ENCODE peak calls at places on chromosomes 3 and 15, in five cellular contexts. One of them, this sample, is unnamed.

GRCh38 chr3:23644741-23645140 is 161.0 kb upstream of the UBE2E1 start:
- DNase-seq in adrenal gland: no peak
- DNase-seq in dorsolateral prefrontal cortex: no peak
- DNase-seq in uterus: no peak
- DNase-seq in A549: no peak
- DNase-seq in this sample: no peak

GRCh38 chr15:52658955-52659354 is 20.2 kb downstream of the ATOSA start:
- DNase-seq in adrenal gland: no peak
- DNase-seq in dorsolateral prefrontal cortex: no peak
- DNase-seq in uterus: no peak
- DNase-seq in A549: no peak
- DNase-seq in this sample: no peak

GRCh38 chr3:134905647-134905935 is 110.5 kb downstream of the EPHB1 start:
- DNase-seq in adrenal gland: no peak
- DNase-seq in dorsolateral prefrontal cortex: no peak
- DNase-seq in uterus: no peak
- DNase-seq in A549: no peak
- DNase-seq in this sample: no peak

GRCh38 chr3:175255698-175256097 is 396.6 kb downstream of the NAALADL2 start:
- DNase-seq in adrenal gland: no peak
- DNase-seq in dorsolateral prefrontal cortex: no peak
- DNase-seq in uterus: no peak
- DNase-seq in A549: peak
- DNase-seq in this sample: no peak

GRCh38 chr15:79049416-79049815 is 41.2 kb downstream of the RASGRF1 start:
- DNase-seq in adrenal gland: no peak
- DNase-seq in dorsolateral prefrontal cortex: no peak
- DNase-seq in uterus: no peak
- DNase-seq in A549: no peak
- DNase-seq in this sample: no peak

GRCh38 chr15:89409993-89410767 is 75.6 kb upstream of the POLG start:
- DNase-seq in adrenal gland: no peak
- DNase-seq in dorsolateral prefrontal cortex: no peak
- DNase-seq in uterus: no peak
- DNase-seq in A549: no peak
- DNase-seq in this sample: no peak

GRCh38 chr15:62658498-62658897 is 384.0 kb upstream of the TPM1 start:
- DNase-seq in adrenal gland: no peak
- DNase-seq in dorsolateral prefrontal cortex: peak
- DNase-seq in uterus: no peak
- DNase-seq in A549: no peak
- DNase-seq in this sample: no peak

GRCh38 chr3:110815008-110815583 is 256.5 kb upstream of the NECTIN3 start:
- DNase-seq in adrenal gland: no peak
- DNase-seq in dorsolateral prefrontal cortex: no peak
- DNase-seq in uterus: no peak
- DNase-seq in A549: peak
- DNase-seq in this sample: peak

GRCh38 chr15:47066386-47066785 is 650.9 kb upstream of the SEMA6D start:
- DNase-seq in adrenal gland: no peak
- DNase-seq in dorsolateral prefrontal cortex: no peak
- DNase-seq in uterus: no peak
- DNase-seq in A549: no peak
- DNase-seq in this sample: no peak

GRCh38 chr15:77650285-77650684 is 17.6 kb upstream of the LINGO1 start:
- DNase-seq in adrenal gland: no peak
- DNase-seq in dorsolateral prefrontal cortex: no peak
- DNase-seq in uterus: no peak
- DNase-seq in A549: peak
- DNase-seq in this sample: no peak

GRCh38 chr3:176147251-176147650 is 1050.0 kb downstream of the TBL1XR1 start:
- DNase-seq in adrenal gland: no peak
- DNase-seq in dorsolateral prefrontal cortex: peak
- DNase-seq in uterus: no peak
- DNase-seq in A549: no peak
- DNase-seq in this sample: no peak

GRCh38 chr3:6737223-6737994 is 123.5 kb upstream of the GRM7 start:
- DNase-seq in adrenal gland: no peak
- DNase-seq in dorsolateral prefrontal cortex: no peak
- DNase-seq in uterus: no peak
- DNase-seq in A549: no peak
- DNase-seq in this sample: no peak

GRCh38 chr3:33624756-33625155 is 93.3 kb downstream of the CLASP2 start:
- DNase-seq in adrenal gland: no peak
- DNase-seq in dorsolateral prefrontal cortex: no peak
- DNase-seq in uterus: no peak
- DNase-seq in A549: no peak
- DNase-seq in this sample: no peak

GRCh38 chr15:52383100-52383588 is 87.5 kb upstream of the MYO5C start:
- DNase-seq in adrenal gland: no peak
- DNase-seq in dorsolateral prefrontal cortex: no peak
- DNase-seq in uterus: no peak
- DNase-seq in A549: no peak
- DNase-seq in this sample: no peak

GRCh38 chr15:101014921-101015841 is 96.0 kb downstream of the LRRK1 start:
- DNase-seq in adrenal gland: peak
- DNase-seq in dorsolateral prefrontal cortex: peak
- DNase-seq in uterus: peak
- DNase-seq in A549: peak
- DNase-seq in this sample: peak

GRCh38 chr3:143302638-143303171 is 183.1 kb downstream of the CHST2 start:
- DNase-seq in adrenal gland: peak
- DNase-seq in dorsolateral prefrontal cortex: peak
- DNase-seq in uterus: peak
- DNase-seq in A549: peak
- DNase-seq in this sample: peak

GRCh38 chr15:78209646-78210348 is 24.6 kb downstream of the ACSBG1 start:
- DNase-seq in adrenal gland: peak
- DNase-seq in dorsolateral prefrontal cortex: no peak
- DNase-seq in uterus: no peak
- DNase-seq in A549: no peak
- DNase-seq in this sample: no peak

GRCh38 chr15:34354286-34354685 is 11.2 kb downstream of the NUTM1 start:
- DNase-seq in adrenal gland: no peak
- DNase-seq in dorsolateral prefrontal cortex: no peak
- DNase-seq in uterus: no peak
- DNase-seq in A549: no peak
- DNase-seq in this sample: no peak

GRCh38 chr3:155015776-155016451 is 64.2 kb upstream of the MME start:
- DNase-seq in adrenal gland: no peak
- DNase-seq in dorsolateral prefrontal cortex: no peak
- DNase-seq in uterus: no peak
- DNase-seq in A549: no peak
- DNase-seq in this sample: no peak

GRCh38 chr3:133023301-133023830 is 14.8 kb upstream of the TMEM108 start:
- DNase-seq in adrenal gland: no peak
- DNase-seq in dorsolateral prefrontal cortex: no peak
- DNase-seq in uterus: no peak
- DNase-seq in A549: no peak
- DNase-seq in this sample: no peak

GRCh38 chr3:31247850-31248618 is 284.7 kb upstream of the STT3B start:
- DNase-seq in adrenal gland: no peak
- DNase-seq in dorsolateral prefrontal cortex: no peak
- DNase-seq in uterus: no peak
- DNase-seq in A549: no peak
- DNase-seq in this sample: no peak

GRCh38 chr15:101490408-101490891 is 943 bp upstream of the PCSK6 start:
- DNase-seq in adrenal gland: no peak
- DNase-seq in dorsolateral prefrontal cortex: peak
- DNase-seq in uterus: no peak
- DNase-seq in A549: no peak
- DNase-seq in this sample: no peak

GRCh38 chr3:16090013-16090412 is 84.5 kb upstream of the GALNT15 start:
- DNase-seq in adrenal gland: no peak
- DNase-seq in dorsolateral prefrontal cortex: no peak
- DNase-seq in uterus: no peak
- DNase-seq in A549: peak
- DNase-seq in this sample: peak

GRCh38 chr3:171320721-171321120 is 139.5 kb downstream of the TNIK start:
- DNase-seq in adrenal gland: no peak
- DNase-seq in dorsolateral prefrontal cortex: no peak
- DNase-seq in uterus: no peak
- DNase-seq in A549: no peak
- DNase-seq in this sample: no peak

GRCh38 chr3:149605902-149606301 is 51.9 kb downstream of the WWTR1 start:
- DNase-seq in adrenal gland: no peak
- DNase-seq in dorsolateral prefrontal cortex: no peak
- DNase-seq in uterus: no peak
- DNase-seq in A549: peak
- DNase-seq in this sample: peak

GRCh38 chr15:95812491-95812890 is 518.0 kb upstream of the NR2F2 start:
- DNase-seq in adrenal gland: no peak
- DNase-seq in dorsolateral prefrontal cortex: no peak
- DNase-seq in uterus: no peak
- DNase-seq in A549: no peak
- DNase-seq in this sample: no peak

GRCh38 chr3:124298951-124299350 is 307.0 kb upstream of the ROPN1 start:
- DNase-seq in adrenal gland: peak
- DNase-seq in dorsolateral prefrontal cortex: no peak
- DNase-seq in uterus: no peak
- DNase-seq in A549: no peak
- DNase-seq in this sample: no peak

GRCh38 chr3:181719298-181719859 is 7.7 kb downstream of the SOX2 start:
- DNase-seq in adrenal gland: no peak
- DNase-seq in dorsolateral prefrontal cortex: no peak
- DNase-seq in uterus: no peak
- DNase-seq in A549: no peak
- DNase-seq in this sample: no peak

GRCh38 chr3:195811756-195812155 is at the start of gene MUC4:
- DNase-seq in adrenal gland: no peak
- DNase-seq in dorsolateral prefrontal cortex: no peak
- DNase-seq in uterus: no peak
- DNase-seq in A549: no peak
- DNase-seq in this sample: no peak

GRCh38 chr3:161171639-161172552 is 49.2 kb upstream of the NMD3 start:
- DNase-seq in adrenal gland: no peak
- DNase-seq in dorsolateral prefrontal cortex: no peak
- DNase-seq in uterus: no peak
- DNase-seq in A549: peak
- DNase-seq in this sample: no peak
- TF ChIP-seq CTCF in adrenal gland: no peak
- TF ChIP-seq CTCF in dorsolateral prefrontal cortex: no peak
- TF ChIP-seq CTCF in uterus: no peak
- TF ChIP-seq CTCF in A549: no peak
- TF ChIP-seq CTCF in this sample: peak

DNA sequence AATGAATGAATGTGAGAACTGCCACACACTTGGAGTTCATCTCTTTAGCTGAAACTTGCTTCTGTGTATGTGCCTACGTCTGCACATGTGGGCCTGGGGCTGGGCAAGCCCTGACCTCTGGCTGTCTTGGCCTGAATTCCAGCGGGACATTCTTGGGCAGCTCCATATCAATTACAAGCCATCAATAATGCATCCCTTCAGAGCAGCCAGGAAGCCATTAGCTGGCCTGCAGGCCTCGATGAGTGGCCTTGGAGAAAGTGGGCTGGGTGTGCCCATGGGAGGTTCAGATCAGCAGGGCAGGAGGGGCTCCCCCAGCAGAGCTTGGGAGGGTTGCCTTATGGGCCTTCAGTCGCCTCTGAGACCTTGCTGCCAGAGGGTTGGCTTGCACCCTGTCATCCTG is 124.1 kb downstream of the ETFA start:
- DNase-seq in adrenal gland: no peak
- DNase-seq in dorsolateral prefrontal cortex: no peak
- DNase-seq in uterus: no peak
- DNase-seq in A549: no peak
- DNase-seq in this sample: no peak
- TF ChIP-seq CTCF in adrenal gland: no peak
- TF ChIP-seq CTCF in dorsolateral prefrontal cortex: no peak
- TF ChIP-seq CTCF in uterus: no peak
- TF ChIP-seq CTCF in A549: no peak
- TF ChIP-seq CTCF in this sample: no peak

GRCh38 chr15:99731336-99732267 is 1.6 kb downstream of the LYSMD4 start:
- DNase-seq in adrenal gland: no peak
- DNase-seq in dorsolateral prefrontal cortex: no peak
- DNase-seq in uterus: no peak
- DNase-seq in A549: no peak
- DNase-seq in this sample: no peak

GRCh38 chr15:99734575-99734974 is 1.3 kb upstream of the LYSMD4 start:
- DNase-seq in adrenal gland: no peak
- DNase-seq in dorsolateral prefrontal cortex: no peak
- DNase-seq in uterus: no peak
- DNase-seq in A549: no peak
- DNase-seq in this sample: no peak

GRCh38 chr15:99733268-99734039 is at the start of gene LYSMD4:
- DNase-seq in adrenal gland: peak
- DNase-seq in dorsolateral prefrontal cortex: peak
- DNase-seq in uterus: peak
- DNase-seq in A549: peak
- DNase-seq in this sample: peak

GRCh38 chr15:99732268-99732641 is 982 bp downstream of the LYSMD4 start:
- DNase-seq in adrenal gland: no peak
- DNase-seq in dorsolateral prefrontal cortex: no peak
- DNase-seq in uterus: no peak
- DNase-seq in A549: no peak
- DNase-seq in this sample: peak

DNA sequence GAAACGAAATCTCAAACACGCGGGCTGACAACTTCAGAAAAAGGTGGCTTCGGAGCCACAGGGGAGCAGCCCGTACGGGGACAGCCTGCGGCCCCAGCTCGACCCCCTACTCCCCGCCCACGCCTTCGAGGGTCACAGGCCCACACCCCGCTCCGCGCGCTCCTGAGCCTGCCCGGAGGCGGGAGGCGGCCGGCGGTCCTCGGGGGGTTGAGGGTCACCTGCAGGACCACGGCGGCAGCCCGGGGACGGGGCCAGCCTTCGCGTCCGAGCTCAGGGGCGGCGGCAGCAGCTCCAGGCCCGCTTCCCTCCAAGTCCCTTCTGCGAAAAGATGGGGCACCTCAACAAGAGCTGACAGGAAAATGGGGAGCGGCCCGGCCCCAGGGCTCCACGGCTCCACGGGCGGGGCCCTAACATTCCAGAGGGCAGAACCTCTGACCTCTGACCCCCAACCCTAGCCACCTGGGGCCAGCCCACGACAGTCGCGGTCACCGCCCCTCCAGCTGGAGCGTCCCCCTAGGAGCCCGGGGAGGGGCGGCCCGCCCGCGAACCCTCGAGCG is 448 bp downstream of the LYSMD4 start:
- DNase-seq in adrenal gland: no peak
- DNase-seq in dorsolateral prefrontal cortex: peak
- DNase-seq in uterus: peak
- DNase-seq in A549: no peak
- DNase-seq in this sample: no peak
- TF ChIP-seq CTCF in adrenal gland: no peak
- TF ChIP-seq CTCF in dorsolateral prefrontal cortex: no peak
- TF ChIP-seq CTCF in uterus: no peak
- TF ChIP-seq CTCF in A549: no peak
- TF ChIP-seq CTCF in this sample: no peak

DNA sequence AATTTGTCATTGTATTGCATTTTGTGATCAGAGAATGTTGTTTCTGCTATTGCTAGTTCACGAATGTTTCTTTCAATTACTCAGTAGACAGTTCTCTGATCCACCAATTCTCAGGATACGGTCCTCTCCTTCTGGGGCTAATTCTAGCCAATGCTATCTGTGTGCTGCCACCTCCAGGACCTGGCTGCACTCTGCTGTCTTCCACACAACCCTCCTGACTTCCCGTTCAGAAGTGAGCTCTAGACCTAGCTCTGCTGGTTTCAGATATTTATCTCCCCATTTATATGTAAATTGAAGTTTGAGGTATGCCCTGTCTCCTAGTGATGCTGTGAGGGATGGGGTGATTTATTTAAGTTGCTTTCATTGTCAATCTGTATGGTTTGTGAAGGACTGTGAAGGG is 21.7 kb upstream of the UBL7 start:
- DNase-seq in adrenal gland: no peak
- DNase-seq in dorsolateral prefrontal cortex: no peak
- DNase-seq in uterus: no peak
- DNase-seq in A549: no peak
- DNase-seq in this sample: no peak
- TF ChIP-seq CTCF in adrenal gland: no peak
- TF ChIP-seq CTCF in dorsolateral prefrontal cortex: no peak
- TF ChIP-seq CTCF in uterus: no peak
- TF ChIP-seq CTCF in A549: no peak
- TF ChIP-seq CTCF in this sample: peak